ENCODE peak calls at places on chromosome 5, in ten cellular contexts. H, E, G, Q, V, R, Y, K, J and W are unnamed samples. For H3K4me1, the result is how much of the 10 kb centered on the place peaks cover.

GRCh38 chr5:131242728-131243255 is 21.1 kb upstream of the CDC42SE2 start:
- DNase-seq in H (no peak), E (no peak), G (no peak), Q (peak), V (peak), R (no peak), Y (no peak), K (no peak), J (no peak), W (no peak)

GRCh38 chr5:119332978-119333401 is 22.8 kb upstream of the TNFAIP8 start:
- DNase-seq in H (no peak), E (no peak), G (no peak), Q (no peak), V (no peak), R (no peak), Y (no peak), K (no peak), J (no peak), W (no peak)

GRCh38 chr5:141870226-141870625 is 8.0 kb downstream of the PCDH1 start:
- DNase-seq in H (no peak), E (no peak), G (no peak), Q (peak), V (no peak), R (no peak), Y (no peak), K (peak), J (no peak), W (no peak)

GRCh38 chr5:151132959-151133358 is 24.6 kb downstream of the ANXA6 start:
- DNase-seq in H (no peak), E (no peak), G (no peak), Q (no peak), V (no peak), R (no peak), Y (no peak), K (no peak), J (no peak), W (no peak)

GRCh38 chr5:81657386-81657785 is 93.5 kb downstream of the SSBP2 start:
- DNase-seq in H (no peak), E (peak), G (no peak), Q (peak), V (peak), R (no peak), Y (no peak), K (no peak), J (no peak), W (peak)

GRCh38 chr5:98398465-98398864 is 375.0 kb upstream of the RGMB start:
- DNase-seq in H (no peak), E (no peak), G (no peak), Q (no peak), V (no peak), R (no peak), Y (no peak), K (no peak), J (no peak), W (no peak)

GRCh38 chr5:16108418-16108817 is 71.2 kb downstream of the MARCHF11 start:
- DNase-seq in H (no peak), E (no peak), G (no peak), Q (no peak), V (no peak), R (no peak), Y (no peak), K (no peak), J (no peak), W (no peak)

GRCh38 chr5:86981898-86982297 is 285.8 kb upstream of the RASA1 start:
- DNase-seq in H (no peak), E (no peak), G (no peak), Q (no peak), V (no peak), R (no peak), Y (no peak), K (no peak), J (no peak), W (no peak)

GRCh38 chr5:180343846-180344327 is 9.2 kb downstream of the GFPT2 start:
- DNase-seq in H (no peak), E (peak), G (no peak), Q (peak), V (peak), R (no peak), Y (peak), K (no peak), J (no peak), W (no peak)

GRCh38 chr5:122311888-122312669 is at the start of gene SNCAIP:
- DNase-seq in H (peak), E (peak), G (peak), Q (peak), V (peak), R (no peak), Y (peak), K (peak), J (peak), W (peak)

GRCh38 chr5:172417983-172418630 is 36.2 kb downstream of the SH3PXD2B start:
- DNase-seq in H (peak), E (peak), G (peak), Q (no peak), V (peak), R (no peak), Y (peak), K (peak), J (peak), W (peak)

GRCh38 chr5:150066436-150066835 is 19.9 kb downstream of the CSF1R start:
- DNase-seq in H (no peak), E (no peak), G (no peak), Q (no peak), V (no peak), R (no peak), Y (no peak), K (no peak), J (no peak), W (no peak)

GRCh38 chr5:82277613-82277986 is 554 bp downstream of the RPS23 start:
- DNase-seq in H (no peak), E (no peak), G (no peak), Q (no peak), V (no peak), R (no peak), Y (no peak), K (no peak), J (no peak), W (no peak)

GRCh38 chr5:145540375-145540774 is 294.8 kb downstream of the PRELID2 start:
- DNase-seq in H (no peak), E (no peak), G (no peak), Q (no peak), V (no peak), R (no peak), Y (no peak), K (no peak), J (no peak), W (no peak)

GRCh38 chr5:106417163-106417562 is 1253.6 kb downstream of the EFNA5 start:
- DNase-seq in H (no peak), E (no peak), G (no peak), Q (no peak), V (no peak), R (no peak), Y (no peak), K (no peak), J (no peak), W (no peak)

DNA sequence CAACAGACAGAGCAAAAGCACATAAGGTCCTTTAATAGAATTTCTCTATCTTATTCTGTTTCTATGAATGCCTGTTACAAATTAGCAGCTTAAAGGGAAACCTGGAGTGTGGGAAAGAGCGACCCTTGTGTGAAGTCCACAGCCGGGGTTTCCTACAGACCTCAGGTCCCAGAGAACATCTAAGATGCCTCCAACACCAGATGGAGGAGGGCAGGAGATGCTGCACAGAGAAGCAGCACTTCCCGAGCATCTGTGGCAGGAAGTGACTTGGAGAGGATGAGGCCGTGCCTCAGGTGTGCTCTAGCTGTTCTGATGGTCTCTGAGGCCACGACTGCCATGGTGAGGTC is 26.8 kb downstream of the IRF1 start:
- DNase-seq in H (no peak), E (no peak), G (no peak), Q (peak), V (no peak), R (no peak), Y (no peak), K (no peak), J (no peak), W (no peak)
- H3K4me1 ChIP-seq in H (under half), E (half or more), G (under half), Q (half or more), V (under half), R (under half), Y (under half), K (half or more), J (half or more), W (under half)

GRCh38 chr5:74341221-74341620 is 299.3 kb downstream of the ENC1 start:
- DNase-seq in H (no peak), E (no peak), G (no peak), Q (no peak), V (no peak), R (no peak), Y (no peak), K (no peak), J (no peak), W (no peak)
- H3K4me1 ChIP-seq in H (under half), E (under half), G (under half), Q (under half), V (under half), R (under half), Y (under half), K (under half), J (under half), W (under half)

GRCh38 chr5:76331139-76331538 is 71.9 kb upstream of the IQGAP2 start:
- DNase-seq in H (no peak), E (no peak), G (no peak), Q (peak), V (no peak), R (no peak), Y (no peak), K (no peak), J (no peak), W (no peak)
- H3K4me1 ChIP-seq in H (under half), E (under half), G (under half), Q (under half), V (under half), R (under half), Y (under half), K (under half), J (under half), W (under half)

GRCh38 chr5:143634689-143635088 is 177.3 kb upstream of the HMHB1 start:
- DNase-seq in H (no peak), E (no peak), G (no peak), Q (no peak), V (no peak), R (no peak), Y (no peak), K (no peak), J (no peak), W (no peak)

GRCh38 chr5:143636951-143637528 is 174.9 kb upstream of the HMHB1 start:
- DNase-seq in H (no peak), E (no peak), G (no peak), Q (peak), V (peak), R (no peak), Y (no peak), K (no peak), J (no peak), W (no peak)

GRCh38 chr5:143638654-143639053 is 173.3 kb upstream of the HMHB1 start:
- DNase-seq in H (no peak), E (no peak), G (no peak), Q (no peak), V (no peak), R (no peak), Y (no peak), K (no peak), J (no peak), W (no peak)

GRCh38 chr5:143635146-143635752 is 176.7 kb upstream of the HMHB1 start:
- DNase-seq in H (no peak), E (no peak), G (no peak), Q (no peak), V (peak), R (no peak), Y (no peak), K (peak), J (no peak), W (no peak)

DNA sequence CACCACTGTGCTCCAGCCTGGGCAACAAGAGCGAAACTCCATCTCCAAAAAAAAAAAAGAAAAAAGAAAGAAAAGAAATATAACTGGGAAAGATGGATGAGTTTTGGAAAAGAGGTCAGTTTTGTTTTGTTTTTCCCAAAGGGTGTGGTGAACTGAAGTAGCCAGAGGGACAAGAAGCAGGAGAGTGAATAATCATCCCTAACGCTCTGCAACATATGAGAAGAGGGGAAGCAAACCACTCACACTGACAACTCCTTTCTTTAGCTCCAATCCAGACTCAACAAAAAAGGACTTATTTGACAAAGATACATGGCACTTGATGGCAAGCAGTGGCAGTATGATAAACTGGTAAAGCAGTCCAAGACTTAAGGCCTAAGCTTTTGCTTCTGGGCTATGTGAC is 176.1 kb upstream of the HMHB1 start:
- DNase-seq in H (no peak), E (no peak), G (no peak), Q (no peak), V (no peak), R (no peak), Y (no peak), K (no peak), J (no peak), W (no peak)
- H3K4me1 ChIP-seq in H (under half), E (under half), G (under half), Q (under half), V (under half), R (under half), Y (under half), K (under half), J (under half), W (under half)

DNA sequence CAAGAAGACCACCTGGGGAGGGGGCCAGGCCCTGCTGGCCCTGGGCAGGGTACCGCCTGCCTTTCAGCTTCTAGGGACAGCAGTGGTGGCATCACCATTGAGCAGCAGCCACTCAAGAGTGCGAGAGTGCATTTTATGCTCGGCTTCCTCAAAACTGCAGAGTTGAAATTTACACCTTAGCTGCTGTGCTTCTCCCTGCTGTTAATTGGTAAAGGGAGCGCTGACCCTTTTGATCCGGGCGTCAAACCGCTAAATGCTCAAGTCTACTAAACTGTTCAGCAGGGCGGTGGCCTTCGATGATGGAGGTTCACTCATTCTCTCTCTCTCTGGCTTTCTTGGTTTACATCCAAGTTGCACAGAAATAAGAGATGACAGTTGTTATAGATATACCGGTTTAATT is 368.5 kb upstream of the IRX2 start:
- DNase-seq in H (no peak), E (no peak), G (no peak), Q (no peak), V (no peak), R (no peak), Y (no peak), K (no peak), J (no peak), W (no peak)
- H3K4me1 ChIP-seq in H (under half), E (under half), G (under half), Q (under half), V (under half), R (under half), Y (under half), K (under half), J (under half), W (under half)

GRCh38 chr5:115179068-115179958 is 9.6 kb upstream of the TRIM36 start:
- DNase-seq in H (no peak), E (peak), G (peak), Q (peak), V (no peak), R (no peak), Y (no peak), K (no peak), J (no peak), W (no peak)
- H3K4me1 ChIP-seq in H (under half), E (under half), G (under half), Q (under half), V (under half), R (under half), Y (under half), K (under half), J (under half), W (under half)

GRCh38 chr5:176552332-176552731 is 3.2 kb downstream of the CDHR2 start:
- DNase-seq in H (no peak), E (no peak), G (no peak), Q (no peak), V (no peak), R (no peak), Y (no peak), K (no peak), J (no peak), W (no peak)
- H3K4me1 ChIP-seq in H (under half), E (under half), G (under half), Q (under half), V (under half), R (under half), Y (under half), K (under half), J (under half), W (under half)

DNA sequence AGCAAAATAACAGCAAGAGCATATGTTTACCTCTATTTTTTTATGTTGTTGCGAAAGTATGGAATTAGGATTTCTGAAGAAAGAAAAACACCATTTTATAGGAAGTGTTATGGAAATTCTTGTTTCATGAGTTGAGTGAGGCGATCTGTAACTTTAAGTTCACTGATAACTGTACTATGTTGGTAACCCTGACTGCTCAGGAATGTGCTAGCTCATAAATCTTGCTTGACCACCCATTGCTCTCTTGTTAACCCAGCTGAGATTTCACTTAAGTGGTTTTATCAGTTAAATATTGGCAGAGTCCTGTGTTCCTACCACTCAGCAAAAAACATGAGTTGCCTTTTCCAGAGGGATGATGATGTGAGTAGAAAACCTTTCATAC is 91.1 kb upstream of the STARD4 start:
- DNase-seq in H (no peak), E (no peak), G (no peak), Q (no peak), V (peak), R (no peak), Y (no peak), K (no peak), J (no peak), W (no peak)
- H3K4me1 ChIP-seq in H (under half), E (under half), G (under half), Q (under half), V (under half), R (under half), Y (under half), K (under half), J (under half), W (under half)